ENCODE peak calls at places on chromosomes 1 and 21, in five cellular contexts. U, L, Q, I and F are unnamed samples.
A peak's percentile ranks its signal among the peaks of the same experiment; 100 is the strongest.

GRCh38 chr1:98205291-98206017 is 284.6 kb upstream of the DPYD start:
- DNase-seq in I (no peak), L (no peak), U (no peak), Q (no peak), F (no peak)

GRCh38 chr1:147177611-147178370 is 5.5 kb upstream of the PRKAB2 start:
- DNase-seq in U (no peak), I (peak; percentile 44), Q (no peak), L (no peak), F (peak; percentile 70)

GRCh38 chr1:75764057-75764655 is 21.9 kb upstream of the RABGGTB start:
- DNase-seq in L (no peak), I (no peak), U (peak; percentile 18), Q (no peak), F (no peak)

GRCh38 chr1:186155594-186155993 is 219.5 kb downstream of the TPR start:
- DNase-seq in U (peak; percentile 44), I (peak; percentile 77), Q (no peak), L (no peak), F (peak; percentile 85)

GRCh38 chr21:44892095-44892494 is 18.6 kb upstream of the PTTG1IP start:
- DNase-seq in L (no peak), U (no peak), I (peak; percentile 28), Q (no peak), F (no peak)

GRCh38 chr1:182185822-182186756 is 124.6 kb upstream of the ZNF648 start:
- DNase-seq in U (no peak), I (no peak), L (no peak), Q (no peak), F (peak; percentile 20)

GRCh38 chr1:156551066-156551643 is 21.2 kb downstream of the IQGAP3 start:
- DNase-seq in L (no peak), U (peak; percentile 66), Q (no peak), I (no peak), F (no peak)

GRCh38 chr1:21335750-21336168 is 45.5 kb upstream of the ECE1 start:
- DNase-seq in U (no peak), L (no peak), Q (no peak), I (no peak), F (no peak)

GRCh38 chr1:207805841-207806421 is 54.1 kb downstream of the CD46 start:
- DNase-seq in I (peak; percentile 98), Q (peak; percentile 28), U (no peak), L (peak; percentile 94), F (peak; percentile 96)

GRCh38 chr21:36035381-36035791 is 24.9 kb downstream of the SETD4 start:
- DNase-seq in Q (peak; percentile 77), L (no peak), I (no peak), U (no peak), F (no peak)

GRCh38 chr1:226064816-226065248 is 2.3 kb downstream of the H3-3A start:
- DNase-seq in Q (peak; percentile 60), I (peak; percentile 80), L (no peak), U (peak; percentile 76), F (peak; percentile 82)

GRCh38 chr1:83857108-83857507 is 141.8 kb downstream of the TTLL7 start:
- DNase-seq in Q (no peak), U (peak; percentile 34), I (peak; percentile 46), L (no peak), F (peak; percentile 63)

GRCh38 chr1:172138636-172139035 is 281.8 kb upstream of the C1orf105 start:
- DNase-seq in Q (no peak), L (no peak), U (no peak), I (no peak), F (no peak)

GRCh38 chr1:8649027-8649426 is 168.4 kb downstream of the RERE start:
- DNase-seq in I (no peak), L (no peak), U (no peak), Q (no peak), F (no peak)

GRCh38 chr1:19232526-19232851 is 18.8 kb downstream of the EMC1 start:
- DNase-seq in L (no peak), U (no peak), I (peak; percentile 20), Q (no peak), F (peak; percentile 86)

GRCh38 chr1:154557939-154558609 is 388 bp downstream of the UBE2Q1 start:
- DNase-seq in L (no peak), I (peak; percentile 21), Q (peak; percentile 70), U (peak; percentile 58), F (peak; percentile 35)

GRCh38 chr1:43531453-43531905 is 796 bp downstream of the PTPRF start:
- DNase-seq in I (no peak), U (no peak), Q (peak; percentile 83), L (no peak), F (no peak)

GRCh38 chr1:55463814-55464445 is 248.8 kb upstream of the USP24 start:
- DNase-seq in I (no peak), U (no peak), Q (no peak), L (no peak), F (peak; percentile 65)

GRCh38 chr1:198166900-198167299 is 10.1 kb downstream of the NEK7 start:
- DNase-seq in Q (no peak), U (no peak), I (no peak), L (no peak), F (no peak)

GRCh38 chr1:32729254-32730046 is 26.9 kb upstream of the SYNC start:
- DNase-seq in Q (no peak), L (no peak), I (no peak), U (no peak), F (no peak)

GRCh38 chr1:46489169-46489637 is 433 bp upstream of the DMBX1 start:
- DNase-seq in Q (no peak), L (no peak), I (no peak), U (no peak), F (no peak)

GRCh38 chr1:46487818-46488218 is 1.8 kb upstream of the DMBX1 start:
- DNase-seq in Q (peak; percentile 88), L (no peak), I (peak; percentile 25), U (no peak), F (peak; percentile 47)

GRCh38 chr1:46489638-46490602 is at the start of gene DMBX1:
- DNase-seq in Q (peak; percentile 95), U (no peak), I (no peak), L (no peak), F (no peak)

GRCh38 chr1:46486432-46487015 is 3.1 kb upstream of the DMBX1 start:
- DNase-seq in L (no peak), I (no peak), U (no peak), Q (no peak), F (no peak)

DNA sequence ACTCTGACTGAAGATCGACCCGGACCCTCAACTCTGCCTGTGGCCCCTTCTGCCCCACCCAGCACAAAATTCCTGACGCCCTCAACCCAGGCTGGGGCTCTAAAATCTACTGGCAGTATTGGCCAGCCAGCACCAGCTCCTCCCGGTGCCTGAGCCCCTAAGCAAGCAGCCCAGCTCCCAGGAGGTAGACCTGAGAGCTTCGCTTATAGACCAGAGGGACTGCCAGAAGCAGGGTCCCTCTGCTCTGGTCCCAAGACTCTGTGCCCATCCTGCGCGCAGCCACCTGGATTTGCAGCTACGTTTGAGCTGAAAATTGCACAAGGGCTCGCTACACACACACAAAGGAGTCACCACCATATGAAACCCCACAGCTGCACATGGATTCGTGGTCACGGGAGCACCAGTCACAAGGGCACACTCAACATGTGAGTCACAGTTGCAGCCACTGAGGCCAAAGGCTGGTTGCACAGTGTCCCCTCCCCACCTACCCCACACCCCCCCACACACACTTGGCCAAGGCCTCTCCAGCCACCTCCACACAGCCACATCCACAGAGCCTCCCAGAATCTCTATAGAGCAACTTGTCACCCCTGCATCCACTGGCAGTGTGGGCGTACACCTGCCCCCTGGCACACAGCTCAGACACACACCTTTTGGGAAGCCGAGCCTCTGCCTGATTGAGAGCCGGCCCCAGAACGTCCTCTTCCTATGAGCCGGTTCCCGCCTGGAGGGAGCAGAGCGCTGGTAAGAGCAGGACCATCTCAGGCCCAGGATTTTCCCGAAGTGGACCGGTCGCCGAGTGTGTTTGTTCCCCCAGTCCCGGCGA is 1.1 kb upstream of the DMBX1 start:
- DNase-seq in Q (peak; percentile 82), U (no peak), L (no peak), I (peak; percentile 14), F (peak; percentile 21)
- H3K4me3 ChIP-seq in Q (peak overlapping the region; percentile 77), U (no peak overlapping the region), L (no peak overlapping the region), I (no peak overlapping the region), F (no peak overlapping the region)

GRCh38 chr1:53108646-53109580 is 33.5 kb downstream of the SLC1A7 start:
- DNase-seq in Q (peak; percentile 46), U (no peak), L (no peak), I (no peak), F (peak; percentile 67)

GRCh38 chr1:53110370-53111072 is 31.9 kb downstream of the SLC1A7 start:
- DNase-seq in U (no peak), I (no peak), Q (no peak), L (no peak), F (peak; percentile 85)

GRCh38 chr1:53107570-53108322 is 34.7 kb downstream of the SLC1A7 start:
- DNase-seq in I (peak; percentile 80), Q (peak; percentile 68), L (no peak), U (no peak), F (peak; percentile 96)

GRCh38 chr1:53104289-53104913 is 38.0 kb downstream of the SLC1A7 start:
- DNase-seq in Q (no peak), I (peak; percentile 82), U (no peak), L (no peak), F (no peak)

GRCh38 chr1:53107090-53107489 is 35.3 kb downstream of the SLC1A7 start:
- DNase-seq in Q (no peak), L (no peak), U (no peak), I (no peak), F (no peak)
- H3K4me3 ChIP-seq in Q (no peak overlapping the region), L (no peak overlapping the region), U (no peak overlapping the region), I (no peak overlapping the region), F (no peak overlapping the region)

GRCh38 chr21:26837539-26837938 is 7.7 kb downstream of the ADAMTS1 start:
- DNase-seq in Q (no peak), L (no peak), I (no peak), U (no peak), F (no peak)

GRCh38 chr21:26834181-26834945 is 10.8 kb downstream of the ADAMTS1 start:
- DNase-seq in Q (no peak), U (no peak), I (peak; percentile 38), L (no peak), F (peak; percentile 50)

GRCh38 chr21:26835027-26835713 is 10.0 kb downstream of the ADAMTS1 start:
- DNase-seq in Q (no peak), U (no peak), I (peak; percentile 60), L (no peak), F (peak; percentile 77)

GRCh38 chr21:26835714-26836265 is 9.4 kb downstream of the ADAMTS1 start:
- DNase-seq in I (no peak), Q (no peak), L (no peak), U (no peak), F (no peak)

DNA sequence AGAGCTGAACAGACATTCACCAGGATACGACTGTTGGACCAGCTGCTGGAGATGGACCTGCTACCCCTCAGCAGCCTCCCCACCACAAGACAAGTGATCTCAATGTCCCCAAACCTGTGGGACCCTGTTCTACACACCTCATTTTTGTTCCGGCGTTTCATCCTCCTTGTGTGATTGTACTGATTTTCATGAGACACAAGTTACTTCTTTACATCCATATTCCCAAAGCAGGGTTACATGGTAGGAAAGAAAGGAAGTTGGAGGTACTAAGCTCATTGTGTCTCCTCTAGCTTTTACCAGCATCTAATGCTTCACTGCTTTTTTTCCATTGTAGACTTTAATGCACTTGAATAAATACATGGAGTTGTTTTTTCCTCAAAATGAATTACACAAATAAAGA is 8.7 kb downstream of the ADAMTS1 start:
- DNase-seq in I (no peak), U (no peak), Q (no peak), L (no peak), F (no peak)
- H3K4me3 ChIP-seq in I (no peak overlapping the region), U (no peak overlapping the region), Q (no peak overlapping the region), L (no peak overlapping the region), F (no peak overlapping the region)

DNA sequence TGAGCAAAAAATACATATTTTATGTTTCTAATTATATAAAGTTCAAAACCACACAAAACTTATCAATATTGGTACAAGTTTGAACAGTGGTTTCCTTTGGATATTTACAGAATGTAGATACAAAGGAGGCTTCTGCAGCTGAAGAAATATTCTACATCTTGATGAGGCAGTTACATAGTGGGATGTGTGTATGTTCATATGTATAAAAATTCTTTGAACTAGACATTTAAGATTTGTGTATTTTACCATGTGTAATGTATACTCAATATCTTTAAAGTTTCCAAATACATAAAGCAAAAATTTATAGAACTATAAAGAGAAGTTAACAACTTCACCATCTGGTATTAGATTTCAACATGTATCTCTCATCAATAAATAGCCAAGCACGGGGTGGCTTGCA is 80.7 kb upstream of the TNFSF4 start:
- DNase-seq in L (no peak), Q (no peak), U (no peak), I (no peak), F (no peak)
- H3K4me3 ChIP-seq in L (no peak overlapping the region), Q (no peak overlapping the region), U (no peak overlapping the region), I (no peak overlapping the region), F (no peak overlapping the region)